ENCODE peak calls at places on chromosomes 11 and 22, in six cellular contexts. G, O, C, P, S and D are unnamed samples.

GRCh38 chr22:37781434-37782059 is 26.2 kb upstream of the GCAT start:
- DNase-seq in P (no peak), S (no peak), C (no peak), G (peak; percentile 52), O (no peak), D (no peak)

GRCh38 chr22:44685384-44686056 is 16.5 kb upstream of the PRR5 start:
- DNase-seq in C (no peak), G (peak; percentile 45), O (no peak), P (peak; percentile 23), S (no peak), D (no peak)

GRCh38 chr11:112017538-112017937 is 7.7 kb upstream of the DLAT start:
- DNase-seq in O (no peak), G (no peak), P (peak; percentile 61), S (no peak), C (no peak), D (peak; percentile 69)

GRCh38 chr11:99773646-99774045 is 752.9 kb downstream of the CNTN5 start:
- DNase-seq in O (peak; percentile 36), G (no peak), P (peak; percentile 80), S (no peak), C (peak; percentile 45), D (no peak)

GRCh38 chr11:2827792-2828191 is 57.8 kb downstream of the CDKN1C start:
- DNase-seq in C (no peak), P (no peak), S (no peak), O (no peak), G (no peak), D (no peak)

GRCh38 chr11:112162761-112163669 is 879 bp downstream of the IL18 start:
- DNase-seq in O (no peak), P (peak; percentile 33), S (no peak), G (peak; percentile 90), C (peak; percentile 60), D (no peak)

GRCh38 chr11:111925953-111926352 is 7.2 kb downstream of the C11orf52 start:
- DNase-seq in P (no peak), S (no peak), O (no peak), C (no peak), G (no peak), D (no peak)

GRCh38 chr11:133579165-133580031 is 47.1 kb upstream of the OPCML start:
- DNase-seq in S (no peak), C (no peak), O (no peak), G (no peak), P (no peak), D (no peak)

DNA sequence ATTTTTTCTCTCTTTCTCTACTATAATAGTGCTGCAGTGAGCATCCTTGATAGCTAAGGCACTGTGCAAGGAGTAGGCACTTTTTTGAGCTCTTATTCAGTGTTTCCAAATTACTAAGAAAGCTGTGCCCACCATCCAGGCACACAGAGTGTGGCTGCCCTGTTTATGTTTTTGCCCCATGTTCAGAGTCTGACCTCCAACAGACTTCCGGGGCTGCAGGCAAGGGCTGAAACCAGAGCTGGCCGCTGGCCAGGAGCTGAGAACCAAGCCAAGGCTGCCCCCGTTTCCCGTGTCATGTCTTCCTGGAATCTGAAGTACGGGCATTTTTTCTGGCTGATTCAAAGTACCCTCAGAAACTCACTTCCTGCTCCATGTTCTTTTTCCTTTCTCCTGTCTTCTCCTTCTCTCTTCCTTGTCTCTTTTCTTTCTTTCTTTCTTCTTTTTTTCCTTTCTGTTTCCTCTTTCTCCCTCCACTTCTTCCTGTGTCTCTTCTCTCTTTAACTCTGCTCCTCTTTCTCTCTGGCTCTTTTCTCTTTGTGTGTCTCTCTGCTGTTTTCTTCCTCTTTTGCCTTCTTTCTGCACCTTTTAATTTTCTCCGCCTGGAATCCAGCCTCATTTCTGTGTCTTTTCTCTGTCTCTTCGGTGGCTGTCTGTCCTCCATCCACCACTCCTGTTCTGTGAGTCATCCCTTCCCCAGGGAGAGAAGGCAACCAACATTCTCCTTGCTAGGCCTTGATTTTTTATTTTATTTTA is 17.0 kb upstream of the KCTD14 start:
- DNase-seq in C (peak; percentile 80), O (peak; percentile 73), G (peak; percentile 91), P (peak; percentile 93), S (no peak), D (peak; percentile 96)
- H3K4me3 ChIP-seq in C (peak overlapping the region; percentile 10), O (peak overlapping the region; percentile 18), G (peak overlapping the region; percentile 55), P (peak overlapping the region; percentile 24), S (peak overlapping the region; percentile 3), D (no peak overlapping the region)

GRCh38 chr11:10805741-10806140 is 3.0 kb downstream of the EIF4G2 start:
- DNase-seq in P (no peak), S (no peak), O (no peak), G (no peak), C (no peak), D (no peak)

GRCh38 chr11:10803676-10804075 is 5.0 kb downstream of the EIF4G2 start:
- DNase-seq in O (no peak), G (no peak), S (no peak), P (no peak), C (no peak), D (no peak)

GRCh38 chr11:10808553-10809372 is at the start of gene EIF4G2:
- DNase-seq in S (peak; percentile 94), C (peak; percentile 99), O (peak; percentile 95), P (peak; percentile 99), G (peak; percentile 97), D (peak; percentile 100)

GRCh38 chr11:10807629-10808552 is 835 bp downstream of the EIF4G2 start:
- DNase-seq in G (peak; percentile 25), S (peak; percentile 16), P (peak; percentile 54), C (peak; percentile 51), O (peak; percentile 5), D (no peak)

GRCh38 chr11:10806206-10806605 is 2.5 kb downstream of the EIF4G2 start:
- DNase-seq in G (no peak), S (no peak), O (no peak), C (no peak), P (no peak), D (no peak)
- H3K4me3 ChIP-seq in G (peak overlapping the region; percentile 92), S (no peak overlapping the region), O (peak overlapping the region; percentile 99), C (no peak overlapping the region), P (peak overlapping the region; percentile 90), D (peak overlapping the region; percentile 96)

GRCh38 chr11:82898242-82898641 is 2.0 kb downstream of the PRCP start:
- DNase-seq in C (no peak), P (no peak), S (no peak), O (no peak), G (no peak), D (no peak)

GRCh38 chr11:82901165-82901938 is at the start of gene DDIAS:
- DNase-seq in S (peak; percentile 84), O (peak; percentile 86), P (peak; percentile 99), G (peak; percentile 100), C (peak; percentile 98), D (peak; percentile 96)

GRCh38 chr11:82900277-82901164 is at the start of gene PRCP:
- DNase-seq in S (peak; percentile 54), P (peak; percentile 92), C (peak; percentile 87), O (peak; percentile 50), G (peak; percentile 96), D (peak; percentile 90)

GRCh38 chr11:82899191-82899820 is 924 bp downstream of the PRCP start:
- DNase-seq in P (no peak), C (no peak), S (no peak), O (no peak), G (no peak), D (peak; percentile 28)

DNA sequence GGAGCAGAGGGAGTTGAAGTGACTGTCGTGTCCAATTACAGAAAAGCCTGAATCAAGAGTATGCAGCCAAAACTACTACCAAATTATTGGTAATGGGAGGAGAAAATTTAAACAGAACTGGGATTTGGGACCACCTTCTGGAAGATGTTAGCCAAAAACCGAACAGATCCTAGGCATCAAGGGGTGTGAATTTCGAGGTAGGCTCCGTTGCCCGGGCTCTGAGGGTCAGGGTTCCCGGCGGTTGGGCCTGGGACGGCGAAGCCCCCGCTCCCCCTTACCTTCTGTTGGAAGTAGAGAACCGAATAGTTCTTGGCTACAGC is 313 bp downstream of the PRCP start:
- DNase-seq in P (no peak), C (no peak), S (no peak), O (no peak), G (no peak), D (no peak)
- H3K4me3 ChIP-seq in P (peak overlapping the region; percentile 76), C (peak overlapping the region; percentile 79), S (peak overlapping the region; percentile 65), O (peak overlapping the region; percentile 63), G (peak overlapping the region; percentile 83), D (peak overlapping the region; percentile 65)

GRCh38 chr11:114318361-114318760 is 22.2 kb downstream of the NNMT start:
- DNase-seq in O (no peak), C (peak; percentile 15), S (no peak), G (no peak), P (peak; percentile 9), D (no peak)
- H3K4me3 ChIP-seq in O (no peak overlapping the region), C (no peak overlapping the region), S (no peak overlapping the region), G (no peak overlapping the region), P (no peak overlapping the region), D (no peak overlapping the region)

GRCh38 chr11:57793711-57794110 is 32.1 kb downstream of the CTNND1 start:
- DNase-seq in O (no peak), S (no peak), P (no peak), C (no peak), G (no peak), D (no peak)

GRCh38 chr11:57792870-57793269 is 31.3 kb downstream of the CTNND1 start:
- DNase-seq in P (peak; percentile 29), G (peak; percentile 80), O (no peak), S (no peak), C (no peak), D (peak; percentile 26)

GRCh38 chr11:57787920-57788716 is 26.5 kb downstream of the CTNND1 start:
- DNase-seq in S (no peak), O (no peak), P (no peak), C (no peak), G (no peak), D (no peak)

GRCh38 chr11:57791321-57792059 is 29.9 kb downstream of the CTNND1 start:
- DNase-seq in G (no peak), P (no peak), S (no peak), C (no peak), O (no peak), D (no peak)

DNA sequence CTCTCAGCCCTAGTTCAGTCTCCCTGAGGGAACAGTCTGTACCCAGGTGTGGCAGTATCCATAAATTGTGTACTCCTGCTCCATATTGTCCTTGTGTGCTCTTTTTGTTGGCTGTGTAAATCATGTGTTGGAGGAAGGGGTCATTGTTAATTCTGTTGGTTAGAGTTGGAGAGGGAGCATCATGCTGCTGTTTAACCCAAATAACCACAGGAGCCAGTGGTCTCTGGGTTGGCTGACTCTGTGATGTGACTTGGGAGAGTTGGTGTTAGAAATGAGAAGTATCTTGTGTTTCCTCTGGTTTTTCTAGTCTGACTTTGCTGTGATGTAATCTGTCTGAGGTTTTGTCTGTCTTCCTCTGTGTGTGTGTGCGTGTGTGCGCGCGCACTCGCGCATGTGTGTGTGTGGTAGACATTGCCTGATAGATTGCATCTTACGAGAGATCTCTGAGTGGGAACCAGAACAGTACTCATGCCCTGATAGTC is 30.5 kb downstream of the CTNND1 start:
- DNase-seq in C (peak; percentile 39), G (no peak), S (peak; percentile 62), P (peak; percentile 39), O (no peak), D (no peak)
- H3K4me3 ChIP-seq in C (no peak overlapping the region), G (no peak overlapping the region), S (no peak overlapping the region), P (no peak overlapping the region), O (no peak overlapping the region), D (no peak overlapping the region)